ENCODE peak calls at places on chromosome 15, in eight cellular contexts. One of them, this sample, is unnamed.
A peak's percentile ranks its signal among the peaks of the same experiment; 100 is the strongest.

GRCh38 chr15:85671156-85671555 is 123.6 kb downstream of the KLHL25 start:
- DNase-seq in H9: no peak
- DNase-seq in head of caudate nucleus: no peak
- DNase-seq in brain microvascular endothelial cell: no peak
- DNase-seq in GM03348: no peak
- DNase-seq in astrocyte of the spinal cord: no peak
- DNase-seq in Kasumi-1: no peak
- DNase-seq in left cardiac atrium: no peak
- DNase-seq in this sample: no peak

GRCh38 chr15:74599156-74599555 is 16.5 kb upstream of the CLK3 start:
- DNase-seq in H9: no peak
- DNase-seq in head of caudate nucleus: no peak
- DNase-seq in brain microvascular endothelial cell: no peak
- DNase-seq in GM03348: no peak
- DNase-seq in astrocyte of the spinal cord: no peak
- DNase-seq in Kasumi-1: no peak
- DNase-seq in left cardiac atrium: no peak
- DNase-seq in this sample: no peak

GRCh38 chr15:92503889-92504288 is 110.2 kb downstream of the ST8SIA2 start:
- DNase-seq in H9: no peak
- DNase-seq in head of caudate nucleus: no peak
- DNase-seq in brain microvascular endothelial cell: no peak
- DNase-seq in GM03348: no peak
- DNase-seq in astrocyte of the spinal cord: no peak
- DNase-seq in Kasumi-1: no peak
- DNase-seq in left cardiac atrium: no peak
- DNase-seq in this sample: no peak

GRCh38 chr15:23402544-23402943 is 44.5 kb downstream of the GOLGA6L2 start:
- DNase-seq in H9: no peak
- DNase-seq in head of caudate nucleus: no peak
- DNase-seq in brain microvascular endothelial cell: no peak
- DNase-seq in GM03348: no peak
- DNase-seq in astrocyte of the spinal cord: no peak
- DNase-seq in Kasumi-1: no peak
- DNase-seq in left cardiac atrium: no peak
- DNase-seq in this sample: no peak

GRCh38 chr15:89851665-89852341 is 37.2 kb upstream of the ANPEP start:
- DNase-seq in H9: no peak
- DNase-seq in head of caudate nucleus: no peak
- DNase-seq in brain microvascular endothelial cell: no peak
- DNase-seq in GM03348: no peak
- DNase-seq in astrocyte of the spinal cord: no peak
- DNase-seq in Kasumi-1: no peak
- DNase-seq in left cardiac atrium: no peak
- DNase-seq in this sample: no peak

GRCh38 chr15:39358441-39359041 is 222.3 kb upstream of the THBS1 start:
- DNase-seq in H9: no peak
- DNase-seq in head of caudate nucleus: no peak
- DNase-seq in brain microvascular endothelial cell: peak; percentile 32
- DNase-seq in GM03348: no peak
- DNase-seq in astrocyte of the spinal cord: peak; percentile 57
- DNase-seq in Kasumi-1: no peak
- DNase-seq in left cardiac atrium: peak; percentile 52
- DNase-seq in this sample: no peak

GRCh38 chr15:68612979-68613740 is 34.4 kb downstream of the CORO2B start:
- DNase-seq in H9: no peak
- DNase-seq in head of caudate nucleus: no peak
- DNase-seq in brain microvascular endothelial cell: no peak
- DNase-seq in GM03348: no peak
- DNase-seq in astrocyte of the spinal cord: no peak
- DNase-seq in Kasumi-1: no peak
- DNase-seq in left cardiac atrium: no peak
- DNase-seq in this sample: no peak

GRCh38 chr15:42107483-42107882 is 13.1 kb upstream of the PLA2G4D start:
- DNase-seq in H9: no peak
- DNase-seq in head of caudate nucleus: no peak
- DNase-seq in brain microvascular endothelial cell: no peak
- DNase-seq in GM03348: no peak
- DNase-seq in astrocyte of the spinal cord: no peak
- DNase-seq in Kasumi-1: no peak
- DNase-seq in left cardiac atrium: no peak
- DNase-seq in this sample: no peak

GRCh38 chr15:52976050-52976449 is 185.9 kb upstream of the ONECUT1 start:
- DNase-seq in H9: no peak
- DNase-seq in head of caudate nucleus: no peak
- DNase-seq in brain microvascular endothelial cell: no peak
- DNase-seq in GM03348: no peak
- DNase-seq in astrocyte of the spinal cord: no peak
- DNase-seq in Kasumi-1: no peak
- DNase-seq in left cardiac atrium: no peak
- DNase-seq in this sample: no peak

GRCh38 chr15:69513986-69514385 is 61.4 kb downstream of the RPLP1 start:
- DNase-seq in H9: no peak
- DNase-seq in head of caudate nucleus: no peak
- DNase-seq in brain microvascular endothelial cell: no peak
- DNase-seq in GM03348: no peak
- DNase-seq in astrocyte of the spinal cord: no peak
- DNase-seq in Kasumi-1: no peak
- DNase-seq in left cardiac atrium: no peak
- DNase-seq in this sample: no peak

GRCh38 chr15:73346735-73347312 is 21.9 kb downstream of the HCN4 start:
- DNase-seq in H9: peak; percentile 81
- DNase-seq in head of caudate nucleus: no peak
- DNase-seq in brain microvascular endothelial cell: peak; percentile 3
- DNase-seq in GM03348: peak; percentile 40
- DNase-seq in astrocyte of the spinal cord: peak; percentile 15
- DNase-seq in Kasumi-1: no peak
- DNase-seq in left cardiac atrium: peak; percentile 57
- DNase-seq in this sample: peak; percentile 64

GRCh38 chr15:57506422-57506821 is 85.3 kb upstream of the MYZAP start:
- DNase-seq in H9: peak; percentile 64
- DNase-seq in head of caudate nucleus: no peak
- DNase-seq in brain microvascular endothelial cell: no peak
- DNase-seq in GM03348: no peak
- DNase-seq in astrocyte of the spinal cord: no peak
- DNase-seq in Kasumi-1: no peak
- DNase-seq in left cardiac atrium: no peak
- DNase-seq in this sample: no peak

GRCh38 chr15:90870354-90871096 is 2.1 kb downstream of the FURIN start:
- DNase-seq in H9: peak; percentile 52
- DNase-seq in head of caudate nucleus: no peak
- DNase-seq in brain microvascular endothelial cell: peak; percentile 14
- DNase-seq in GM03348: no peak
- DNase-seq in astrocyte of the spinal cord: peak; percentile 45
- DNase-seq in Kasumi-1: no peak
- DNase-seq in left cardiac atrium: no peak
- DNase-seq in this sample: no peak

GRCh38 chr15:80587816-80588456 is 107.2 kb upstream of the ABHD17C start:
- DNase-seq in H9: peak; percentile 20
- DNase-seq in head of caudate nucleus: no peak
- DNase-seq in brain microvascular endothelial cell: peak; percentile 63
- DNase-seq in GM03348: no peak
- DNase-seq in astrocyte of the spinal cord: peak; percentile 56
- DNase-seq in Kasumi-1: no peak
- DNase-seq in left cardiac atrium: no peak
- DNase-seq in this sample: no peak

GRCh38 chr15:71790081-71790480 is 20.3 kb upstream of the NR2E3 start:
- DNase-seq in H9: no peak
- DNase-seq in head of caudate nucleus: no peak
- DNase-seq in brain microvascular endothelial cell: peak; percentile 75
- DNase-seq in GM03348: no peak
- DNase-seq in astrocyte of the spinal cord: peak; percentile 55
- DNase-seq in Kasumi-1: no peak
- DNase-seq in left cardiac atrium: no peak
- DNase-seq in this sample: no peak

GRCh38 chr15:99504071-99504822 is 61.5 kb upstream of the MEF2A start:
- DNase-seq in H9: no peak
- DNase-seq in head of caudate nucleus: no peak
- DNase-seq in brain microvascular endothelial cell: no peak
- DNase-seq in GM03348: no peak
- DNase-seq in astrocyte of the spinal cord: no peak
- DNase-seq in Kasumi-1: peak; percentile 58
- DNase-seq in left cardiac atrium: no peak
- DNase-seq in this sample: no peak

GRCh38 chr15:40038267-40038653 is 721 bp downstream of the SRP14 start:
- DNase-seq in H9: no peak
- DNase-seq in head of caudate nucleus: no peak
- DNase-seq in brain microvascular endothelial cell: no peak
- DNase-seq in GM03348: no peak
- DNase-seq in astrocyte of the spinal cord: peak; percentile 26
- DNase-seq in Kasumi-1: no peak
- DNase-seq in left cardiac atrium: no peak
- DNase-seq in this sample: no peak

GRCh38 chr15:60299452-60300047 is 98.2 kb downstream of the ANXA2 start:
- DNase-seq in H9: peak; percentile 63
- DNase-seq in head of caudate nucleus: peak; percentile 26
- DNase-seq in brain microvascular endothelial cell: no peak
- DNase-seq in GM03348: peak; percentile 53
- DNase-seq in astrocyte of the spinal cord: peak; percentile 6
- DNase-seq in Kasumi-1: no peak
- DNase-seq in left cardiac atrium: peak; percentile 37
- DNase-seq in this sample: peak; percentile 12

GRCh38 chr15:84929795-84930371 is 45.4 kb downstream of the SLC28A1 start:
- DNase-seq in H9: no peak
- DNase-seq in head of caudate nucleus: no peak
- DNase-seq in brain microvascular endothelial cell: peak; percentile 86
- DNase-seq in GM03348: no peak
- DNase-seq in astrocyte of the spinal cord: peak; percentile 60
- DNase-seq in Kasumi-1: no peak
- DNase-seq in left cardiac atrium: no peak
- DNase-seq in this sample: no peak

GRCh38 chr15:49235446-49236207 is 65.6 kb downstream of the GALK2 start:
- DNase-seq in H9: peak; percentile 57
- DNase-seq in head of caudate nucleus: peak; percentile 73
- DNase-seq in brain microvascular endothelial cell: peak; percentile 72
- DNase-seq in GM03348: peak; percentile 66
- DNase-seq in astrocyte of the spinal cord: peak; percentile 91
- DNase-seq in Kasumi-1: peak; percentile 93
- DNase-seq in left cardiac atrium: peak; percentile 33
- DNase-seq in this sample: peak; percentile 46

GRCh38 chr15:101250931-101251829 is 668 bp downstream of the CHSY1 start:
- DNase-seq in H9: no peak
- DNase-seq in head of caudate nucleus: no peak
- DNase-seq in brain microvascular endothelial cell: no peak
- DNase-seq in GM03348: peak; percentile 73
- DNase-seq in astrocyte of the spinal cord: no peak
- DNase-seq in Kasumi-1: peak; percentile 37
- DNase-seq in left cardiac atrium: peak; percentile 55
- DNase-seq in this sample: peak; percentile 51

GRCh38 chr15:85673326-85673725 is 121.4 kb downstream of the KLHL25 start:
- DNase-seq in H9: no peak
- DNase-seq in head of caudate nucleus: no peak
- DNase-seq in brain microvascular endothelial cell: no peak
- DNase-seq in GM03348: peak; percentile 47
- DNase-seq in astrocyte of the spinal cord: no peak
- DNase-seq in Kasumi-1: no peak
- DNase-seq in left cardiac atrium: no peak
- DNase-seq in this sample: no peak

GRCh38 chr15:74205593-74205969 is 3.0 kb upstream of the STRA6 start:
- DNase-seq in H9: no peak
- DNase-seq in head of caudate nucleus: no peak
- DNase-seq in brain microvascular endothelial cell: no peak
- DNase-seq in GM03348: no peak
- DNase-seq in astrocyte of the spinal cord: no peak
- DNase-seq in Kasumi-1: no peak
- DNase-seq in left cardiac atrium: no peak
- DNase-seq in this sample: no peak

GRCh38 chr15:91967935-91968605 is 114.6 kb downstream of the SLCO3A1 start:
- DNase-seq in H9: no peak
- DNase-seq in head of caudate nucleus: no peak
- DNase-seq in brain microvascular endothelial cell: no peak
- DNase-seq in GM03348: no peak
- DNase-seq in astrocyte of the spinal cord: peak; percentile 32
- DNase-seq in Kasumi-1: no peak
- DNase-seq in left cardiac atrium: no peak
- DNase-seq in this sample: no peak

GRCh38 chr15:99424978-99425665 is 140.7 kb upstream of the MEF2A start:
- DNase-seq in H9: no peak
- DNase-seq in head of caudate nucleus: no peak
- DNase-seq in brain microvascular endothelial cell: peak; percentile 71
- DNase-seq in GM03348: peak; percentile 80
- DNase-seq in astrocyte of the spinal cord: peak; percentile 78
- DNase-seq in Kasumi-1: peak; percentile 72
- DNase-seq in left cardiac atrium: peak; percentile 70
- DNase-seq in this sample: peak; percentile 71

GRCh38 chr15:83833569-83833968 is 179.6 kb downstream of the ADAMTSL3 start:
- DNase-seq in H9: no peak
- DNase-seq in head of caudate nucleus: no peak
- DNase-seq in brain microvascular endothelial cell: no peak
- DNase-seq in GM03348: no peak
- DNase-seq in astrocyte of the spinal cord: no peak
- DNase-seq in Kasumi-1: no peak
- DNase-seq in left cardiac atrium: no peak
- DNase-seq in this sample: no peak

This sample was measured in heart right ventricle.